ENCODE peak calls at places on chromosome 16, in nine cellular contexts. S is CD4-positive, alpha-beta memory T cell; U is GM23338; H is neuronal stem cell; B is A549; Z is uterus; T is sigmoid colon; F is body of pancreas; E is colonic mucosa. X is an unnamed sample.
A peak's percentile ranks its signal among the peaks of the same experiment; 100 is the strongest.

GRCh38 chr16:22075043-22075757 is 17.1 kb upstream of the VWA3A start:
- DNase-seq in T (no peak), B (no peak), E (no peak), F (no peak), Z (no peak), S (no peak), U (no peak), H (no peak), X (no peak)

GRCh38 chr16:27025581-27025980 is 41.1 kb upstream of the C16orf82 start:
- DNase-seq in F (no peak), S (no peak), T (no peak), Z (no peak), B (peak; percentile 4), U (peak; percentile 9), E (no peak), H (no peak), X (no peak)

GRCh38 chr16:78213751-78214150 is 114.3 kb downstream of the WWOX start:
- DNase-seq in H (no peak), U (no peak), T (no peak), B (no peak), Z (no peak), F (no peak), E (no peak), S (no peak), X (no peak)

GRCh38 chr16:50603206-50604064 is 55.2 kb downstream of the NKD1 start:
- DNase-seq in T (peak; percentile 95), B (no peak), F (no peak), H (no peak), U (no peak), S (no peak), Z (peak; percentile 80), E (no peak), X (no peak)

GRCh38 chr16:85452364-85453178 is 160.6 kb upstream of the GSE1 start:
- DNase-seq in E (no peak), Z (no peak), T (no peak), S (no peak), U (no peak), F (no peak), H (no peak), B (no peak), X (no peak)

GRCh38 chr16:25747160-25747758 is 55.5 kb downstream of the HS3ST4 start:
- DNase-seq in F (no peak), E (no peak), T (no peak), Z (no peak), U (peak; percentile 46), S (no peak), B (no peak), H (peak; percentile 56), X (no peak)

GRCh38 chr16:27449434-27450188 is 47.6 kb downstream of the IL21R start:
- DNase-seq in H (no peak), F (no peak), U (no peak), T (no peak), E (no peak), Z (no peak), S (peak; percentile 72), B (no peak), X (no peak)

GRCh38 chr16:49528035-49528434 is 154.4 kb downstream of the C16orf78 start:
- DNase-seq in T (no peak), Z (peak; percentile 38), H (no peak), S (no peak), B (no peak), U (no peak), E (no peak), F (no peak), X (peak; percentile 26)

GRCh38 chr16:67942200-67942509 is 1.8 kb downstream of the LCAT start:
- DNase-seq in H (no peak), Z (no peak), S (peak; percentile 24), T (no peak), E (no peak), U (peak; percentile 86), B (peak; percentile 67), F (peak; percentile 52), X (peak; percentile 26)

GRCh38 chr16:16014329-16015224 is 65.2 kb downstream of the ABCC1 start:
- DNase-seq in B (peak; percentile 92), H (no peak), U (no peak), F (peak; percentile 67), T (peak; percentile 76), E (no peak), Z (peak; percentile 41), S (no peak), X (no peak)

GRCh38 chr16:14455577-14455976 is 174.5 kb downstream of the PARN start:
- DNase-seq in F (no peak), Z (no peak), U (peak; percentile 38), H (no peak), B (peak; percentile 40), E (no peak), S (no peak), T (no peak), X (no peak)

GRCh38 chr16:77171750-77172635 is 19.0 kb upstream of the MON1B start:
- DNase-seq in B (peak; percentile 70), Z (peak; percentile 34), F (peak; percentile 13), S (peak; percentile 34), H (peak; percentile 66), T (no peak), U (peak; percentile 82), E (peak; percentile 34), X (peak; percentile 40)

GRCh38 chr16:31092330-31092729 is 2.3 kb downstream of the VKORC1 start:
- DNase-seq in U (no peak), B (no peak), H (no peak), Z (no peak), E (no peak), T (no peak), F (no peak), S (no peak), X (no peak)

GRCh38 chr16:31093132-31093703 is 1.4 kb downstream of the VKORC1 start:
- DNase-seq in S (no peak), U (peak; percentile 51), E (peak; percentile 34), T (no peak), F (no peak), B (peak; percentile 31), Z (no peak), H (peak; percentile 33), X (no peak)

GRCh38 chr16:31090540-31090939 is 1.8 kb upstream of the PRSS53 start:
- DNase-seq in Z (no peak), H (no peak), E (no peak), S (no peak), U (no peak), F (no peak), T (no peak), B (no peak), X (no peak)

GRCh38 chr16:31094424-31095120 is at the start of gene VKORC1:
- DNase-seq in B (peak; percentile 99), F (peak; percentile 97), T (peak; percentile 98), Z (peak; percentile 95), S (peak; percentile 89), H (peak; percentile 96), U (peak; percentile 99), E (peak; percentile 97), X (peak; percentile 66)

DNA sequence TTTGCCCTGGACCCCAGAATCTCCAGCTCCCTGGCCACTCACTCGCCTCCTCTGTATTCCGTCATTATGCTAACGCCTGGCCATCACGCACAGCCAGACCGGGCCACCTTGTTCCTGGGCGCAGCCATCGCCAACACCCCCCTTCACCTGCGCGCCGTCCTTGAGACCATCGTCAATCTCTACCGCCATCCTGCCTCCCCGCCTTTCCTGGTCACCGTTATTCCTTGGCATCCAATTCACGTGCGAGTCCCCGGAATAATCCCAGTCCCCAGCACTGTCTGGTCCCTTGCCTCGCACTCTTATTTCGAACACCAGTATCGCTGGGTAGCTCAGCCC is 541 bp downstream of the VKORC1 start:
- DNase-seq in H (peak; percentile 20), T (no peak), U (peak; percentile 62), E (peak; percentile 33), Z (no peak), F (peak; percentile 54), B (no peak), S (no peak), X (no peak)
- H3K4me1 ChIP-seq in H (peaks cover 6% of the 10 kb centered on the region), T (no peaks in the 10 kb centered on the region), U (peaks cover 7% of the 10 kb centered on the region), E (peaks cover 8% of the 10 kb centered on the region), Z (no peaks in the 10 kb centered on the region), F (peaks cover 24% of the 10 kb centered on the region), B (peaks cover 11% of the 10 kb centered on the region), S (peaks cover 22% of the 10 kb centered on the region), X (peaks cover 18% of the 10 kb centered on the region)

GRCh38 chr16:57432505-57432904 is 14.7 kb downstream of the CIAPIN1 start:
- DNase-seq in H (no peak), F (peak; percentile 61), E (no peak), Z (no peak), U (no peak), B (no peak), T (no peak), S (no peak), X (no peak)
- H3K4me1 ChIP-seq in H (no peaks in the 10 kb centered on the region), F (peaks cover 7% of the 10 kb centered on the region), E (no peaks in the 10 kb centered on the region), Z (no peaks in the 10 kb centered on the region), U (no peaks in the 10 kb centered on the region), B (no peaks in the 10 kb centered on the region), T (no peaks in the 10 kb centered on the region), S (no peaks in the 10 kb centered on the region), X (no peaks in the 10 kb centered on the region)

GRCh38 chr16:75293173-75293572 is 41.7 kb upstream of the BCAR1 start:
- DNase-seq in T (no peak), S (no peak), F (no peak), H (no peak), B (no peak), Z (no peak), U (no peak), E (no peak), X (no peak)
- H3K4me1 ChIP-seq in T (no peaks in the 10 kb centered on the region), S (peaks cover 12% of the 10 kb centered on the region), F (peaks cover 7% of the 10 kb centered on the region), H (peaks cover 1% of the 10 kb centered on the region), B (no peaks in the 10 kb centered on the region), Z (no peaks in the 10 kb centered on the region), U (no peaks in the 10 kb centered on the region), E (no peaks in the 10 kb centered on the region), X (peaks cover 9% of the 10 kb centered on the region)

GRCh38 chr16:4389051-4389955 is 17.7 kb downstream of the VASN start:
- DNase-seq in H (no peak), E (no peak), B (no peak), U (peak; percentile 25), Z (no peak), S (no peak), T (no peak), F (no peak), X (peak; percentile 10)
- H3K4me1 ChIP-seq in H (peaks cover 53% of the 10 kb centered on the region), E (no peaks in the 10 kb centered on the region), B (peaks cover 19% of the 10 kb centered on the region), U (peaks cover 43% of the 10 kb centered on the region), Z (peaks cover 6% of the 10 kb centered on the region), S (no peaks in the 10 kb centered on the region), T (no peaks in the 10 kb centered on the region), F (no peaks in the 10 kb centered on the region), X (no peaks in the 10 kb centered on the region)

GRCh38 chr16:30953111-30953510 is 4.2 kb downstream of the ORAI3 start:
- DNase-seq in F (no peak), Z (no peak), B (no peak), T (no peak), U (no peak), H (no peak), E (no peak), S (no peak), X (no peak)

GRCh38 chr16:30953511-30954124 is 3.9 kb upstream of the SETD1A start:
- DNase-seq in Z (peak; percentile 52), H (peak; percentile 76), U (peak; percentile 95), B (peak; percentile 86), S (peak; percentile 59), E (peak; percentile 70), F (peak; percentile 67), T (peak; percentile 76), X (peak; percentile 58)

GRCh38 chr16:30956601-30957455 is 726 bp upstream of the SETD1A start:
- DNase-seq in Z (peak; percentile 87), F (peak; percentile 79), T (peak; percentile 93), E (peak; percentile 86), U (peak; percentile 93), B (peak; percentile 91), H (peak; percentile 72), S (peak; percentile 73), X (peak; percentile 81)

GRCh38 chr16:30957456-30958163 is at the start of gene SETD1A:
- DNase-seq in Z (peak; percentile 97), B (peak; percentile 98), T (peak; percentile 99), S (peak; percentile 98), F (peak; percentile 96), H (peak; percentile 98), E (peak; percentile 96), U (peak; percentile 99), X (peak; percentile 99)

GRCh38 chr16:30954993-30955392 is 2.6 kb upstream of the SETD1A start:
- DNase-seq in H (no peak), B (no peak), U (no peak), Z (no peak), S (no peak), E (no peak), T (no peak), F (no peak), X (no peak)
- H3K4me1 ChIP-seq in H (peaks cover 17% of the 10 kb centered on the region), B (peaks cover 35% of the 10 kb centered on the region), U (peaks cover 7% of the 10 kb centered on the region), Z (peaks cover 5% of the 10 kb centered on the region), S (peaks cover 40% of the 10 kb centered on the region), E (peaks cover 17% of the 10 kb centered on the region), T (no peaks in the 10 kb centered on the region), F (peaks cover 55% of the 10 kb centered on the region), X (peaks cover 30% of the 10 kb centered on the region)